ENCODE peak calls at places on chromosomes 3 and 15, in seven cellular contexts. One of them, this sample, is unnamed.

GRCh38 chr15:27358751-27359434 is 387.9 kb downstream of the GABRG3 start:
- DNase-seq in A549: no peak
- DNase-seq in epithelial cell of esophagus: no peak
- DNase-seq in body of pancreas: peak
- DNase-seq in IMR-90: no peak
- DNase-seq in HCT116: no peak
- DNase-seq in PC-3: peak
- DNase-seq in this sample: peak

GRCh38 chr3:133361435-133361834 is 38.4 kb upstream of the BFSP2 start:
- DNase-seq in A549: no peak
- DNase-seq in epithelial cell of esophagus: no peak
- DNase-seq in body of pancreas: no peak
- DNase-seq in IMR-90: no peak
- DNase-seq in HCT116: no peak
- DNase-seq in PC-3: no peak
- DNase-seq in this sample: no peak

GRCh38 chr3:37324752-37325407 is 150.5 kb upstream of the LRRFIP2 start:
- DNase-seq in A549: no peak
- DNase-seq in epithelial cell of esophagus: no peak
- DNase-seq in body of pancreas: no peak
- DNase-seq in IMR-90: peak
- DNase-seq in HCT116: no peak
- DNase-seq in PC-3: no peak
- DNase-seq in this sample: no peak

GRCh38 chr3:178310833-178311380 is 225.3 kb upstream of the KCNMB2 start:
- DNase-seq in A549: no peak
- DNase-seq in epithelial cell of esophagus: no peak
- DNase-seq in body of pancreas: no peak
- DNase-seq in IMR-90: no peak
- DNase-seq in HCT116: no peak
- DNase-seq in PC-3: no peak
- DNase-seq in this sample: no peak

GRCh38 chr3:194150252-194150934 is 14.4 kb downstream of the HES1 start:
- DNase-seq in A549: no peak
- DNase-seq in epithelial cell of esophagus: peak
- DNase-seq in body of pancreas: no peak
- DNase-seq in IMR-90: no peak
- DNase-seq in HCT116: no peak
- DNase-seq in PC-3: peak
- DNase-seq in this sample: no peak

GRCh38 chr15:75043509-75044257 is 20.3 kb downstream of the PPCDC start:
- DNase-seq in A549: no peak
- DNase-seq in epithelial cell of esophagus: peak
- DNase-seq in body of pancreas: peak
- DNase-seq in IMR-90: peak
- DNase-seq in HCT116: no peak
- DNase-seq in PC-3: no peak
- DNase-seq in this sample: peak

GRCh38 chr15:65285291-65286068 is 1.2 kb downstream of the PARP16 start:
- DNase-seq in A549: no peak
- DNase-seq in epithelial cell of esophagus: no peak
- DNase-seq in body of pancreas: no peak
- DNase-seq in IMR-90: peak
- DNase-seq in HCT116: no peak
- DNase-seq in PC-3: no peak
- DNase-seq in this sample: no peak

GRCh38 chr3:192812736-192813383 is 85.5 kb upstream of the FGF12 start:
- DNase-seq in A549: no peak
- DNase-seq in epithelial cell of esophagus: peak
- DNase-seq in body of pancreas: peak
- DNase-seq in IMR-90: peak
- DNase-seq in HCT116: peak
- DNase-seq in PC-3: peak
- DNase-seq in this sample: peak

GRCh38 chr15:69225355-69226027 is 65.1 kb downstream of the GLCE start:
- DNase-seq in A549: peak
- DNase-seq in epithelial cell of esophagus: peak
- DNase-seq in body of pancreas: no peak
- DNase-seq in IMR-90: peak
- DNase-seq in HCT116: peak
- DNase-seq in PC-3: peak
- DNase-seq in this sample: no peak

GRCh38 chr3:11658180-11658579 is 14.5 kb upstream of the VGLL4 start:
- DNase-seq in A549: no peak
- DNase-seq in epithelial cell of esophagus: no peak
- DNase-seq in body of pancreas: no peak
- DNase-seq in IMR-90: no peak
- DNase-seq in HCT116: no peak
- DNase-seq in PC-3: no peak
- DNase-seq in this sample: no peak

GRCh38 chr15:54197995-54198394 is 219.8 kb downstream of the UNC13C start:
- DNase-seq in A549: no peak
- DNase-seq in epithelial cell of esophagus: peak
- DNase-seq in body of pancreas: no peak
- DNase-seq in IMR-90: no peak
- DNase-seq in HCT116: no peak
- DNase-seq in PC-3: no peak
- DNase-seq in this sample: no peak

GRCh38 chr3:123561188-123561587 is 23.7 kb downstream of the HACD2 start:
- DNase-seq in A549: no peak
- DNase-seq in epithelial cell of esophagus: no peak
- DNase-seq in body of pancreas: no peak
- DNase-seq in IMR-90: no peak
- DNase-seq in HCT116: no peak
- DNase-seq in PC-3: no peak
- DNase-seq in this sample: no peak

GRCh38 chr15:63672369-63672768 is 75.2 kb downstream of the FBXL22 start:
- DNase-seq in A549: no peak
- DNase-seq in epithelial cell of esophagus: no peak
- DNase-seq in body of pancreas: no peak
- DNase-seq in IMR-90: no peak
- DNase-seq in HCT116: no peak
- DNase-seq in PC-3: no peak
- DNase-seq in this sample: no peak

GRCh38 chr3:143786229-143787199 is 61.8 kb downstream of the SLC9A9 start:
- DNase-seq in A549: no peak
- DNase-seq in epithelial cell of esophagus: no peak
- DNase-seq in body of pancreas: peak
- DNase-seq in IMR-90: peak
- DNase-seq in HCT116: no peak
- DNase-seq in PC-3: no peak
- DNase-seq in this sample: peak

GRCh38 chr3:139541898-139542288 is 2.4 kb upstream of the RBP1 start:
- DNase-seq in A549: no peak
- DNase-seq in epithelial cell of esophagus: no peak
- DNase-seq in body of pancreas: no peak
- DNase-seq in IMR-90: no peak
- DNase-seq in HCT116: no peak
- DNase-seq in PC-3: no peak
- DNase-seq in this sample: no peak
- TF ChIP-seq CTCF in A549: no peak
- TF ChIP-seq CTCF in epithelial cell of esophagus: peak
- TF ChIP-seq CTCF in body of pancreas: no peak
- TF ChIP-seq CTCF in IMR-90: no peak
- TF ChIP-seq CTCF in HCT116: peak
- TF ChIP-seq CTCF in PC-3: no peak
- TF ChIP-seq CTCF in this sample: no peak

GRCh38 chr15:78076231-78077052 is 1.1 kb downstream of the TBC1D2B start:
- DNase-seq in A549: no peak
- DNase-seq in epithelial cell of esophagus: no peak
- DNase-seq in body of pancreas: no peak
- DNase-seq in IMR-90: no peak
- DNase-seq in HCT116: no peak
- DNase-seq in PC-3: no peak
- DNase-seq in this sample: no peak
- TF ChIP-seq CTCF in A549: no peak
- TF ChIP-seq CTCF in epithelial cell of esophagus: no peak
- TF ChIP-seq CTCF in body of pancreas: no peak
- TF ChIP-seq CTCF in IMR-90: peak
- TF ChIP-seq CTCF in HCT116: peak
- TF ChIP-seq CTCF in PC-3: no peak
- TF ChIP-seq CTCF in this sample: peak

GRCh38 chr3:107841864-107842263 is 249.0 kb downstream of the CD47 start:
- DNase-seq in A549: no peak
- DNase-seq in epithelial cell of esophagus: peak
- DNase-seq in body of pancreas: no peak
- DNase-seq in IMR-90: no peak
- DNase-seq in HCT116: no peak
- DNase-seq in PC-3: no peak
- DNase-seq in this sample: no peak
- TF ChIP-seq CTCF in A549: no peak
- TF ChIP-seq CTCF in epithelial cell of esophagus: no peak
- TF ChIP-seq CTCF in body of pancreas: no peak
- TF ChIP-seq CTCF in IMR-90: no peak
- TF ChIP-seq CTCF in HCT116: no peak
- TF ChIP-seq CTCF in PC-3: no peak
- TF ChIP-seq CTCF in this sample: no peak

GRCh38 chr3:157559401-157559800 is 56.2 kb upstream of the VEPH1 start:
- DNase-seq in A549: no peak
- DNase-seq in epithelial cell of esophagus: no peak
- DNase-seq in body of pancreas: no peak
- DNase-seq in IMR-90: peak
- DNase-seq in HCT116: no peak
- DNase-seq in PC-3: no peak
- DNase-seq in this sample: no peak
- TF ChIP-seq CTCF in A549: no peak
- TF ChIP-seq CTCF in epithelial cell of esophagus: no peak
- TF ChIP-seq CTCF in body of pancreas: no peak
- TF ChIP-seq CTCF in IMR-90: no peak
- TF ChIP-seq CTCF in HCT116: no peak
- TF ChIP-seq CTCF in PC-3: no peak
- TF ChIP-seq CTCF in this sample: no peak

DNA sequence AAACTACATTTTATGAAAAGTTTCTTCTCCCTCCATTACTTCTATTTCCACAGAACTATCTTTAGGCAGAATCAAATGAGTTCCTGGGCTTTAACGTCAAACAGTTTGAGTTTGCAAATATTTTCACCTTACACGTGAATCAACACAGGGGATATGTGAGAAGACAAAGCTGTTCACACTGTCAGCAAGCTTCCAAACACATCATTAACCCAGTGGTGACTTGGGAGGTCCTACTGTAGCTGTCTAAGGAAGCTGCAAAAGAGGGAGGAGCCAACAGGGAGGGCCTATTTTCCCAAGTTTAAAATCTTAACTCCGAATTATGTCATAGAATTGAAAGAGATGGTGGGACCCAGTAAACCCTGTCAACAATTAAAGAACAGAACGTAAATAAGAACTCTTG is 337.8 kb upstream of the DNAJC19 start:
- DNase-seq in A549: no peak
- DNase-seq in epithelial cell of esophagus: no peak
- DNase-seq in body of pancreas: no peak
- DNase-seq in IMR-90: no peak
- DNase-seq in HCT116: no peak
- DNase-seq in PC-3: no peak
- DNase-seq in this sample: no peak
- TF ChIP-seq CTCF in A549: no peak
- TF ChIP-seq CTCF in epithelial cell of esophagus: no peak
- TF ChIP-seq CTCF in body of pancreas: no peak
- TF ChIP-seq CTCF in IMR-90: no peak
- TF ChIP-seq CTCF in HCT116: no peak
- TF ChIP-seq CTCF in PC-3: no peak
- TF ChIP-seq CTCF in this sample: no peak

DNA sequence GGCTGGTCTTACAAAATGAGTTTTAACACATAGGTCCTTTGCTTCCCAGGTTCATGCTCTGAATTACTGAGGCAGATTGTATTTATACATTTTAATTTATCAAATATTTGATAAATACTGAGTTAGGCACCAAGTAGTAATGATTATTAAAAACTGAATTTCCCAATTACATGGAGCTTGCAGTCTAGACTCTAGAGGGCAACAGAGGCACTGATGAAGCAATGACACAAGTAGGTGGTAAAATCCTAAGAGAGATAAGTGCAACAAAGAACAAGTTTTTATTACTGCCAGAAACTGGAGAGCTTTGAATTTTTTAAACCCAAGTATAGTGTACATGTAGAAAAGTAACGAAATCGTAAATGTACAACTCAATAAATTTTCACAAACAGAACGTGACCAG is 406.2 kb upstream of the RARB start:
- DNase-seq in A549: no peak
- DNase-seq in epithelial cell of esophagus: peak
- DNase-seq in body of pancreas: no peak
- DNase-seq in IMR-90: peak
- DNase-seq in HCT116: no peak
- DNase-seq in PC-3: peak
- DNase-seq in this sample: no peak
- TF ChIP-seq CTCF in A549: peak
- TF ChIP-seq CTCF in epithelial cell of esophagus: peak
- TF ChIP-seq CTCF in body of pancreas: peak
- TF ChIP-seq CTCF in IMR-90: no peak
- TF ChIP-seq CTCF in HCT116: peak
- TF ChIP-seq CTCF in PC-3: peak
- TF ChIP-seq CTCF in this sample: peak

DNA sequence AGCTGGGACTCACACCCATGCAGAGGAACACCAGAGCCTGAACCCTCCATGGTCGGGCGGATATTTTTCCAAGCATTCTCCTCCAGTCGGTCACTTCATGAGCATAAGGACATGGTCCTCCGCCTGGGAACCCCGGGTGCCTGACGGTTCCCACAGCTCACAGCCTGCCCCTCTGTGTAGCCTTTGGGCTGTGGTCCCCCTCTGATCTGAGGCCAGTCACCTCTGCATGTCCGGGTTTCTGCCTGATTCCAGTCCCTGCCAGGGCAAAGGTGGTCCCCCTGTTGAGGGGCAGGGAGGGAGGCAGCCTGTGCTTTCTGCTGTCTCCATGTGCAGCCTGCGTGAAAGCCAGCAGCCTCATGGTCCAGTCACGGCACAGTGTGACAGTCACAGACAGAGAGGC is 76.6 kb upstream of the KLF13 start:
- DNase-seq in A549: no peak
- DNase-seq in epithelial cell of esophagus: no peak
- DNase-seq in body of pancreas: no peak
- DNase-seq in IMR-90: no peak
- DNase-seq in HCT116: no peak
- DNase-seq in PC-3: no peak
- DNase-seq in this sample: no peak
- TF ChIP-seq CTCF in A549: no peak
- TF ChIP-seq CTCF in epithelial cell of esophagus: no peak
- TF ChIP-seq CTCF in body of pancreas: no peak
- TF ChIP-seq CTCF in IMR-90: no peak
- TF ChIP-seq CTCF in HCT116: no peak
- TF ChIP-seq CTCF in PC-3: no peak
- TF ChIP-seq CTCF in this sample: no peak

GRCh38 chr3:169295126-169295525 is 368.4 kb downstream of the MECOM start:
- DNase-seq in A549: no peak
- DNase-seq in epithelial cell of esophagus: peak
- DNase-seq in body of pancreas: no peak
- DNase-seq in IMR-90: peak
- DNase-seq in HCT116: peak
- DNase-seq in PC-3: peak
- DNase-seq in this sample: no peak
- TF ChIP-seq CTCF in A549: peak
- TF ChIP-seq CTCF in epithelial cell of esophagus: peak
- TF ChIP-seq CTCF in body of pancreas: peak
- TF ChIP-seq CTCF in IMR-90: peak
- TF ChIP-seq CTCF in HCT116: peak
- TF ChIP-seq CTCF in PC-3: peak
- TF ChIP-seq CTCF in this sample: no peak